ENCODE peak calls at places on chromosomes 3 and 15, in nine cellular contexts. P is GM23338, R is HCT116, V is SK-N-SH, Y is breast epithelium, B is H1, U is stomach, N is esophagus muscularis mucosa, Z is sigmoid colon. I is an unnamed sample.

GRCh38 chr3:130379274-130379673 is 33.8 kb downstream of the COL6A5 start:
- DNase-seq in P (no peak), R (no peak), V (no peak), Y (no peak), B (no peak), U (no peak), N (no peak), Z (no peak), I (no peak)

GRCh38 chr15:70259030-70259424 is 161.3 kb upstream of the TLE3 start:
- DNase-seq in P (no peak), R (no peak), V (no peak), Y (peak), B (no peak), U (peak), N (peak), Z (peak), I (no peak)

GRCh38 chr3:1798711-1799410 is 299.8 kb upstream of the CNTN4 start:
- DNase-seq in P (no peak), R (no peak), V (no peak), Y (no peak), B (no peak), U (no peak), N (no peak), Z (no peak), I (no peak)

GRCh38 chr3:55690746-55691540 is 203.8 kb upstream of the WNT5A start:
- DNase-seq in P (peak), R (no peak), V (no peak), Y (no peak), B (peak), U (no peak), N (no peak), Z (no peak), I (no peak)

GRCh38 chr15:44092221-44092620 is 102.8 kb downstream of the FRMD5 start:
- DNase-seq in P (no peak), R (no peak), V (no peak), Y (no peak), B (no peak), U (no peak), N (no peak), Z (no peak), I (no peak)

GRCh38 chr15:38895326-38896282 is 331.0 kb upstream of the RASGRP1 start:
- DNase-seq in P (no peak), R (no peak), V (no peak), Y (no peak), B (no peak), U (no peak), N (no peak), Z (no peak), I (no peak)

GRCh38 chr3:113051222-113051804 is 60.5 kb downstream of the GTPBP8 start:
- DNase-seq in P (peak), R (peak), V (peak), Y (peak), B (peak), U (peak), N (peak), Z (peak), I (peak)

GRCh38 chr3:189636048-189636447 is 4.9 kb downstream of the TP63 start:
- DNase-seq in P (peak), R (no peak), V (no peak), Y (no peak), B (no peak), U (no peak), N (no peak), Z (no peak), I (no peak)

GRCh38 chr3:194272221-194272620 is 78.9 kb downstream of the CPN2 start:
- DNase-seq in P (no peak), R (no peak), V (no peak), Y (peak), B (no peak), U (no peak), N (no peak), Z (peak), I (no peak)

GRCh38 chr3:34212671-34213070 is 414.2 kb downstream of the PDCD6IP start:
- DNase-seq in P (no peak), R (no peak), V (peak), Y (peak), B (no peak), U (peak), N (no peak), Z (no peak), I (no peak)

GRCh38 chr3:64792458-64792857 is 104.7 kb upstream of the ADAMTS9 start:
- DNase-seq in P (no peak), R (no peak), V (no peak), Y (no peak), B (no peak), U (no peak), N (no peak), Z (no peak), I (no peak)

GRCh38 chr3:138834359-138835176 is at the start of gene PIK3CB:
- DNase-seq in P (peak), R (peak), V (peak), Y (peak), B (peak), U (peak), N (peak), Z (peak), I (peak)

GRCh38 chr15:69599271-69599670 is 146.7 kb downstream of the RPLP1 start:
- DNase-seq in P (no peak), R (no peak), V (no peak), Y (no peak), B (no peak), U (no peak), N (no peak), Z (no peak), I (no peak)

GRCh38 chr3:66603161-66603611 is 102.4 kb upstream of the LRIG1 start:
- DNase-seq in P (no peak), R (no peak), V (no peak), Y (no peak), B (no peak), U (no peak), N (no peak), Z (no peak), I (no peak)

GRCh38 chr3:132034486-132035464 is at the start of gene CPNE4:
- DNase-seq in P (peak), R (peak), V (peak), Y (peak), B (peak), U (peak), N (no peak), Z (peak), I (peak)

GRCh38 chr3:47430606-47431005 is 45.1 kb downstream of the SCAP start:
- DNase-seq in P (no peak), R (no peak), V (no peak), Y (peak), B (no peak), U (no peak), N (no peak), Z (no peak), I (no peak)

GRCh38 chr3:179421500-179421899 is 29.8 kb downstream of the GNB4 start:
- DNase-seq in P (peak), R (no peak), V (peak), Y (no peak), B (no peak), U (no peak), N (no peak), Z (no peak), I (no peak)

GRCh38 chr3:73432723-73433032 is 192.1 kb downstream of the PDZRN3 start:
- DNase-seq in P (no peak), R (no peak), V (no peak), Y (no peak), B (no peak), U (no peak), N (no peak), Z (no peak), I (no peak)

GRCh38 chr3:119976214-119976613 is 118.0 kb downstream of the GSK3B start:
- DNase-seq in P (no peak), R (no peak), V (no peak), Y (no peak), B (no peak), U (no peak), N (no peak), Z (no peak), I (no peak)

GRCh38 chr3:141125351-141125750 is 74.2 kb downstream of the SPSB4 start:
- DNase-seq in P (no peak), R (no peak), V (no peak), Y (no peak), B (no peak), U (no peak), N (peak), Z (no peak), I (no peak)

GRCh38 chr3:171841620-171842000 is 1.5 kb upstream of the TMEM212 start:
- DNase-seq in P (no peak), R (no peak), V (no peak), Y (no peak), B (no peak), U (no peak), N (no peak), Z (no peak), I (no peak)

GRCh38 chr3:102447272-102447671 is 12.5 kb downstream of the ZPLD1 start:
- DNase-seq in P (no peak), R (no peak), V (no peak), Y (no peak), B (no peak), U (no peak), N (no peak), Z (no peak), I (no peak)

GRCh38 chr3:105747621-105748165 is 121.1 kb downstream of the CBLB start:
- DNase-seq in P (no peak), R (no peak), V (no peak), Y (no peak), B (no peak), U (no peak), N (no peak), Z (no peak), I (no peak)

GRCh38 chr15:39582977-39583585 is 2.2 kb downstream of the THBS1 start:
- DNase-seq in P (no peak), R (no peak), V (no peak), Y (no peak), B (no peak), U (no peak), N (no peak), Z (no peak), I (no peak)

GRCh38 chr15:78992416-78993256 is 47.8 kb upstream of the CTSH start:
- DNase-seq in P (no peak), R (no peak), V (no peak), Y (no peak), B (no peak), U (no peak), N (no peak), Z (no peak), I (no peak)

GRCh38 chr15:76973906-76974305 is 21.0 kb upstream of the PSTPIP1 start:
- DNase-seq in P (no peak), R (no peak), V (no peak), Y (no peak), B (no peak), U (no peak), N (no peak), Z (no peak), I (no peak)

GRCh38 chr3:47019201-47019600 is 39.7 kb downstream of the NBEAL2 start:
- DNase-seq in P (no peak), R (no peak), V (no peak), Y (no peak), B (no peak), U (no peak), N (peak), Z (no peak), I (peak)

GRCh38 chr3:42581400-42581708 is 413 bp downstream of the SEC22C start:
- DNase-seq in P (no peak), R (no peak), V (no peak), Y (no peak), B (no peak), U (no peak), N (no peak), Z (no peak), I (no peak)

GRCh38 chr3:38127611-38128302 is 9.2 kb downstream of the ACAA1 start:
- DNase-seq in P (no peak), R (no peak), V (no peak), Y (no peak), B (no peak), U (peak), N (no peak), Z (peak), I (no peak)

GRCh38 chr15:93070901-93071300 is 18.1 kb downstream of the RGMA start:
- DNase-seq in P (no peak), R (no peak), V (no peak), Y (no peak), B (no peak), U (no peak), N (no peak), Z (no peak), I (no peak)

GRCh38 chr3:45741742-45742141 is 52.5 kb downstream of the SACM1L start:
- DNase-seq in P (no peak), R (no peak), V (no peak), Y (no peak), B (no peak), U (no peak), N (no peak), Z (no peak), I (no peak)

GRCh38 chr3:63774776-63775175 is 44.3 kb upstream of the C3orf49 start:
- DNase-seq in P (no peak), R (no peak), V (no peak), Y (no peak), B (no peak), U (no peak), N (no peak), Z (no peak), I (no peak)

GRCh38 chr3:140342668-140343067 is 335.2 kb upstream of the TRIM42 start:
- DNase-seq in P (no peak), R (no peak), V (no peak), Y (no peak), B (no peak), U (no peak), N (no peak), Z (no peak), I (no peak)

GRCh38 chr3:186520957-186521842 is 23.0 kb downstream of the CRYGS start:
- DNase-seq in P (peak), R (no peak), V (no peak), Y (no peak), B (no peak), U (no peak), N (peak), Z (no peak), I (no peak)

GRCh38 chr3:143348486-143349327 is 229.1 kb downstream of the CHST2 start:
- DNase-seq in P (no peak), R (no peak), V (no peak), Y (no peak), B (no peak), U (no peak), N (no peak), Z (no peak), I (no peak)

GRCh38 chr15:75843618-75844610 is 667 bp downstream of the UBE2Q2 start:
- DNase-seq in P (peak), R (no peak), V (peak), Y (peak), B (no peak), U (peak), N (no peak), Z (peak), I (peak)
- TF ChIP-seq POLR2AphosphoS5 in P (peak), R (peak), V (peak), Y (peak), B (peak), U (no peak), N (peak), Z (no peak), I (no peak)

GRCh38 chr3:188627652-188628051 is 473.7 kb downstream of the LPP start:
- DNase-seq in P (no peak), R (peak), V (no peak), Y (no peak), B (no peak), U (no peak), N (no peak), Z (no peak), I (no peak)
- TF ChIP-seq POLR2AphosphoS5 in P (no peak), R (no peak), V (no peak), Y (no peak), B (no peak), U (peak), N (no peak), Z (no peak), I (no peak)

GRCh38 chr3:39410893-39411292 is 4.4 kb downstream of the RPSA start:
- DNase-seq in P (no peak), R (no peak), V (no peak), Y (no peak), B (no peak), U (no peak), N (no peak), Z (no peak), I (no peak)
- TF ChIP-seq POLR2AphosphoS5 in P (no peak), R (no peak), V (no peak), Y (no peak), B (peak), U (no peak), N (no peak), Z (no peak), I (no peak)

GRCh38 chr3:195897081-195897852 is 11.1 kb downstream of the TNK2 start:
- DNase-seq in P (no peak), R (no peak), V (peak), Y (peak), B (no peak), U (no peak), N (no peak), Z (peak), I (no peak)

GRCh38 chr3:195895078-195895899 is 13.1 kb downstream of the TNK2 start:
- DNase-seq in P (peak), R (peak), V (peak), Y (peak), B (no peak), U (peak), N (no peak), Z (peak), I (peak)

GRCh38 chr3:195897853-195898415 is 10.4 kb downstream of the TNK2 start:
- DNase-seq in P (peak), R (no peak), V (peak), Y (peak), B (no peak), U (no peak), N (no peak), Z (peak), I (no peak)

GRCh38 chr3:195896361-195897080 is 11.8 kb downstream of the TNK2 start:
- DNase-seq in P (peak), R (no peak), V (peak), Y (peak), B (no peak), U (no peak), N (no peak), Z (peak), I (no peak)

GRCh38 chr3:195895900-195896360 is 12.4 kb downstream of the TNK2 start:
- DNase-seq in P (peak), R (no peak), V (peak), Y (peak), B (no peak), U (peak), N (no peak), Z (peak), I (peak)
- TF ChIP-seq POLR2AphosphoS5 in P (no peak), R (no peak), V (peak), Y (peak), B (no peak), U (no peak), N (peak), Z (no peak), I (no peak)

DNA sequence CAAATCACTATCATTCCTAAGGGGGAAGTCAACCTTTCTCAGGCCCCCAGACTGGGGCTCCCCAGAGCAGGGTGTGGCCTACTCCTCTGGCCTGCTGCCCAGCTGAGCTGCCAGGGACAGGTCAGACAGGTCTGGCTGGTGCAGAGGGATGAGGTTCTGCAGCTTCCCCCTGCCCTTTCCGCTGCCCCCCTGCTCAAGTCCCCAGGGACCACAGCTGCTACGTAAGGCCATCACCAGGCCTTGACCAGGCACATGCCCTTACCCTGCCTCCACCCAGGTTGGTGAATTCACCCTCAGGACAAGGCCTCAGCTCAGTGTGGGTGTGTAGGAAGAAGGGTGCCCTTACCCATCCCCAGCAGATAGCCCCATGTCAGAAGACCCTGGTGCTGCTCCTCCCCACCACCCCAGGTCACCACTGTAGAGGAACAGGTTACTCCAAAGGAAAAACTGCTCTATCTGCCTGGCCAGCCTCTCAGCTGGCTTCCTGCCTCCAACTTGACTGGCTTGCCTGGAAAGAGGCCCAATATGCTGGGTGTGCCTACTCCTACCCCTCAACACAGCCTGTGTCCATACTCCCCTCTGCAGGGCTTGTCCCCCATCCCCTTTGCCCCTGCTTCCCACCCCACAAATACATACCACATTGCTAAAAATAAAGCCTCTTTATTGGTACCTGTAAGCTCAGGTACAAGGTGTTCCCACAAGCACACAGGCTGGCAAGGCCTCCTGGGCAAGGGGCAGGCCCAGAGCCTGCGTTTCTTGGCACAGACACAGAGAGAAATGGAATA is 12.0 kb downstream of the CSRNP1 start:
- DNase-seq in P (no peak), R (no peak), V (peak), Y (peak), B (no peak), U (peak), N (no peak), Z (peak), I (no peak)
- TF ChIP-seq POLR2AphosphoS5 in P (no peak), R (peak), V (no peak), Y (peak), B (peak), U (peak), N (peak), Z (no peak), I (peak)

DNA sequence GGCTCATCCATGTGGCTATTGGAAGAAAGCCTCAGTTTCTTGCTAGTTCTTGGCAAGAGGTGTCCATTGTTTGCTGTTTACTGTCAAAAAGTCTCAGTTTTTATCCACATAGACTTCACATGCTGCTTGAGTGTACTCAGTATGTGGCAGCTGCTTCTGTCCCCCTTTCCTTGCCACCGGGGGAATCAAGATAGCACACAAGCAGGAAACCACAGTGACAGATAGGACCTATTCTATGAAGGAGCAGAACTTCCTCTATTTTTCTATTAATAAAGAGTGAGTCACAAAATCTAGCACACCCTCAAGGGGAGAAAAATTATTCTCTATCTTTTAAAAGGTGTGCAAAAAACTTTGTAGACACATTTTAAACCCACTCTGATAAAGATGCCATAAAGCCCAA is 121.4 kb upstream of the GMNC start:
- DNase-seq in P (no peak), R (no peak), V (no peak), Y (no peak), B (no peak), U (no peak), N (no peak), Z (no peak), I (no peak)
- TF ChIP-seq POLR2AphosphoS5 in P (no peak), R (no peak), V (no peak), Y (no peak), B (no peak), U (no peak), N (no peak), Z (no peak), I (no peak)

GRCh38 chr3:160602259-160602658 is 36.9 kb upstream of the KPNA4 start:
- DNase-seq in P (no peak), R (no peak), V (no peak), Y (no peak), B (no peak), U (no peak), N (no peak), Z (no peak), I (no peak)
- TF ChIP-seq POLR2AphosphoS5 in P (no peak), R (no peak), V (no peak), Y (no peak), B (no peak), U (no peak), N (no peak), Z (no peak), I (no peak)